ENCODE peak calls at places on chromosome 7, in nine cellular contexts. Q is activated gamma-delta T cell treated with anti-CD3 and anti-CD28 coated beads, Interleukin-2, amount 50 U/mL, for 16 hours; T is H9; P is Caco-2; I is T-cell; J is stimulated activated CD4-positive, alpha-beta T cell treated with anti-CD3 and anti-CD28 coated beads, Interleukin-4, amount 100 ng/mL, for 48 hours; U is endothelial cell; N is foreskin fibroblast; H is activated CD4-positive, alpha-beta T cell treated with anti-CD3 and anti-CD28 coated beads for 48 hours. B is an unnamed sample.
A peak's percentile ranks its signal among the peaks of the same experiment; 100 is the strongest.

GRCh38 chr7:30148951-30149459 is 14.2 kb downstream of the MTURN start:
- DNase-seq in Q (no peak), T (no peak), P (no peak), I (peak; percentile 31), J (no peak), U (no peak), N (no peak), H (peak; percentile 29), B (no peak)

GRCh38 chr7:158812684-158813083 is 16.6 kb downstream of the ESYT2 start:
- DNase-seq in Q (no peak), T (no peak), P (no peak), I (peak; percentile 74), J (no peak), U (no peak), N (no peak), H (peak; percentile 64), B (no peak)

GRCh38 chr7:132150711-132151110 is 425.6 kb downstream of the PLXNA4 start:
- DNase-seq in Q (no peak), T (no peak), P (no peak), I (no peak), J (no peak), U (no peak), N (no peak), H (no peak), B (no peak)

GRCh38 chr7:144437370-144438191 is 34.1 kb upstream of the NOBOX start:
- DNase-seq in Q (no peak), T (peak; percentile 40), P (peak; percentile 76), I (peak; percentile 39), J (peak; percentile 44), U (peak; percentile 64), N (peak; percentile 7), H (peak; percentile 74), B (no peak)

GRCh38 chr7:142391191-142391992 is 133.5 kb upstream of the PRSS58 start:
- DNase-seq in Q (no peak), T (peak; percentile 76), P (no peak), I (peak; percentile 20), J (peak; percentile 47), U (peak; percentile 79), N (no peak), H (peak; percentile 73), B (no peak)

GRCh38 chr7:140680886-140681285 is 8.1 kb downstream of the ADCK2 start:
- DNase-seq in Q (no peak), T (no peak), P (no peak), I (no peak), J (no peak), U (no peak), N (no peak), H (no peak), B (no peak)

GRCh38 chr7:2863461-2864066 is 19.5 kb upstream of the GNA12 start:
- DNase-seq in Q (peak; percentile 67), T (peak; percentile 63), P (no peak), I (peak; percentile 49), J (peak; percentile 60), U (peak; percentile 37), N (peak; percentile 96), H (peak; percentile 85), B (peak; percentile 12)

GRCh38 chr7:43390601-43391000 is 192.3 kb upstream of the STK17A start:
- DNase-seq in Q (no peak), T (no peak), P (no peak), I (no peak), J (no peak), U (no peak), N (no peak), H (no peak), B (no peak)